ENCODE peak calls at places on chromosomes 2 and 18, in ten cellular contexts. C is psoas muscle, M is lung, J is H9, O is cardiac muscle cell, X is breast epithelium, Q is Peyer's patch, G is thyroid gland, Y is PC-3, N is transverse colon. B is an unnamed sample. For H3K27me3, the result is how much of the 10 kb centered on the place peaks cover.

GRCh38 chr2:119803101-119803500 is 43.4 kb downstream of the PTPN4 start:
- DNase-seq in C (no peak), M (no peak), J (no peak), O (no peak), X (no peak), Q (no peak), G (no peak), Y (no peak), N (no peak), B (no peak)

GRCh38 chr2:86821306-86821705 is 30.6 kb upstream of the CD8A start:
- DNase-seq in C (no peak), M (no peak), J (no peak), O (no peak), X (no peak), Q (no peak), G (no peak), Y (no peak), N (no peak), B (no peak)

GRCh38 chr18:56235061-56235772 is 403.2 kb downstream of the TXNL1 start:
- DNase-seq in C (no peak), M (no peak), J (no peak), O (no peak), X (no peak), Q (peak), G (no peak), Y (no peak), N (no peak), B (no peak)

GRCh38 chr2:71879509-71880184 is 268.0 kb downstream of the CYP26B1 start:
- DNase-seq in C (peak), M (no peak), J (no peak), O (no peak), X (no peak), Q (peak), G (no peak), Y (no peak), N (no peak), B (no peak)

GRCh38 chr2:10532631-10533101 is 84.5 kb upstream of the ODC1 start:
- DNase-seq in C (no peak), M (no peak), J (no peak), O (no peak), X (peak), Q (peak), G (no peak), Y (peak), N (no peak), B (no peak)

GRCh38 chr2:84906900-84907714 is 1.7 kb downstream of the TMSB10 start:
- DNase-seq in C (peak), M (peak), J (peak), O (peak), X (no peak), Q (peak), G (peak), Y (peak), N (peak), B (no peak)

GRCh38 chr2:230018153-230018552 is 50.6 kb downstream of the SLC16A14 start:
- DNase-seq in C (no peak), M (no peak), J (no peak), O (peak), X (no peak), Q (no peak), G (no peak), Y (peak), N (no peak), B (no peak)

GRCh38 chr2:84495539-84496146 is 20.7 kb upstream of the DNAH6 start:
- DNase-seq in C (no peak), M (peak), J (no peak), O (peak), X (no peak), Q (peak), G (peak), Y (peak), N (no peak), B (peak)

GRCh38 chr2:161975062-161975812 is 98.8 kb downstream of the DPP4 start:
- DNase-seq in C (no peak), M (no peak), J (no peak), O (no peak), X (no peak), Q (no peak), G (no peak), Y (peak), N (no peak), B (no peak)

GRCh38 chr18:53603281-53603680 is 621.2 kb downstream of the MBD2 start:
- DNase-seq in C (no peak), M (no peak), J (no peak), O (no peak), X (no peak), Q (no peak), G (no peak), Y (no peak), N (no peak), B (no peak)

GRCh38 chr2:56348382-56348781 is 164.6 kb downstream of the CCDC85A start:
- DNase-seq in C (no peak), M (no peak), J (no peak), O (no peak), X (no peak), Q (no peak), G (peak), Y (no peak), N (no peak), B (no peak)

GRCh38 chr18:8747440-8747937 is 42.1 kb downstream of the MTCL1 start:
- DNase-seq in C (no peak), M (no peak), J (no peak), O (peak), X (no peak), Q (no peak), G (no peak), Y (peak), N (no peak), B (no peak)

GRCh38 chr18:58953627-58954026 is 89.0 kb downstream of the ZNF532 start:
- DNase-seq in C (no peak), M (no peak), J (no peak), O (peak), X (no peak), Q (no peak), G (peak), Y (no peak), N (no peak), B (peak)

GRCh38 chr18:50465211-50466153 is 90.6 kb downstream of the SKA1 start:
- DNase-seq in C (no peak), M (no peak), J (no peak), O (no peak), X (no peak), Q (no peak), G (no peak), Y (no peak), N (no peak), B (no peak)

GRCh38 chr2:26103752-26104151 is 69.1 kb upstream of the GAREM2 start:
- DNase-seq in C (no peak), M (no peak), J (no peak), O (no peak), X (no peak), Q (no peak), G (no peak), Y (no peak), N (no peak), B (no peak)

GRCh38 chr18:69400253-69400975 is at the start of gene DOK6:
- DNase-seq in C (peak), M (no peak), J (peak), O (peak), X (peak), Q (no peak), G (peak), Y (no peak), N (no peak), B (peak)

GRCh38 chr2:2491964-2492363 is 160.9 kb upstream of the MYT1L start:
- DNase-seq in C (no peak), M (no peak), J (no peak), O (no peak), X (no peak), Q (no peak), G (no peak), Y (no peak), N (no peak), B (no peak)

GRCh38 chr2:124804014-124804940 is 779.2 kb downstream of the CNTNAP5 start:
- DNase-seq in C (no peak), M (no peak), J (peak), O (peak), X (no peak), Q (peak), G (no peak), Y (peak), N (peak), B (peak)

GRCh38 chr18:10235553-10235952 is 218.9 kb upstream of the APCDD1 start:
- DNase-seq in C (no peak), M (no peak), J (no peak), O (no peak), X (no peak), Q (no peak), G (no peak), Y (peak), N (no peak), B (no peak)

GRCh38 chr2:203170502-203170901 is 68.3 kb upstream of the CYP20A1 start:
- DNase-seq in C (no peak), M (no peak), J (no peak), O (no peak), X (no peak), Q (no peak), G (no peak), Y (no peak), N (no peak), B (no peak)

GRCh38 chr18:55268146-55268545 is 308.9 kb upstream of the CCDC68 start:
- DNase-seq in C (no peak), M (no peak), J (no peak), O (no peak), X (no peak), Q (no peak), G (no peak), Y (no peak), N (no peak), B (no peak)

GRCh38 chr2:72148975-72149555 is 1.4 kb upstream of the CYP26B1 start:
- DNase-seq in C (no peak), M (peak), J (peak), O (peak), X (peak), Q (peak), G (peak), Y (peak), N (peak), B (peak)

GRCh38 chr2:855177-855576 is 95.5 kb upstream of the SNTG2 start:
- DNase-seq in C (no peak), M (no peak), J (no peak), O (no peak), X (no peak), Q (no peak), G (no peak), Y (peak), N (no peak), B (no peak)

GRCh38 chr18:53947092-53947640 is 277.3 kb downstream of the MBD2 start:
- DNase-seq in C (no peak), M (no peak), J (no peak), O (no peak), X (no peak), Q (no peak), G (no peak), Y (peak), N (no peak), B (no peak)

GRCh38 chr2:176535480-176536113 is 266.4 kb downstream of the MTX2 start:
- DNase-seq in C (no peak), M (no peak), J (no peak), O (no peak), X (no peak), Q (no peak), G (no peak), Y (peak), N (no peak), B (no peak)

GRCh38 chr2:96684883-96685282 is 42.3 kb downstream of the FER1L5 start:
- DNase-seq in C (no peak), M (no peak), J (no peak), O (no peak), X (no peak), Q (no peak), G (no peak), Y (no peak), N (no peak), B (peak)

GRCh38 chr18:12307871-12308385 is at the start of gene TUBB6:
- DNase-seq in C (peak), M (peak), J (peak), O (peak), X (no peak), Q (peak), G (peak), Y (no peak), N (peak), B (peak)

GRCh38 chr2:28216320-28216719 is 176.3 kb upstream of the FOSL2 start:
- DNase-seq in C (no peak), M (no peak), J (no peak), O (no peak), X (no peak), Q (no peak), G (no peak), Y (no peak), N (no peak), B (no peak)

GRCh38 chr2:105857076-105857740 is 112.5 kb downstream of the NCK2 start:
- DNase-seq in C (no peak), M (no peak), J (no peak), O (no peak), X (no peak), Q (no peak), G (no peak), Y (no peak), N (no peak), B (no peak)

GRCh38 chr2:100757621-100758394 is 62.1 kb upstream of the NPAS2 start:
- DNase-seq in C (no peak), M (no peak), J (no peak), O (peak), X (no peak), Q (no peak), G (no peak), Y (peak), N (no peak), B (peak)

GRCh38 chr2:28702415-28702859 is 49.2 kb upstream of the PPP1CB start:
- DNase-seq in C (no peak), M (no peak), J (no peak), O (no peak), X (no peak), Q (no peak), G (peak), Y (no peak), N (no peak), B (peak)

GRCh38 chr2:238369516-238370481 is 49.5 kb downstream of the TRAF3IP1 start:
- DNase-seq in C (no peak), M (no peak), J (no peak), O (peak), X (no peak), Q (no peak), G (no peak), Y (no peak), N (no peak), B (no peak)

GRCh38 chr2:88955607-88956006 is 264.1 kb downstream of the RPIA start:
- DNase-seq in C (no peak), M (no peak), J (no peak), O (no peak), X (no peak), Q (no peak), G (no peak), Y (no peak), N (no peak), B (no peak)
- TF ChIP-seq CTCF in C (no peak), M (no peak), J (no peak), O (no peak), X (no peak), Q (no peak), G (no peak), Y (no peak), N (no peak), B (no peak)

GRCh38 chr2:178895171-178895570 is 87.9 kb upstream of the TTN start:
- DNase-seq in C (no peak), M (no peak), J (no peak), O (no peak), X (no peak), Q (no peak), G (no peak), Y (no peak), N (no peak), B (no peak)

GRCh38 chr2:178891959-178892485 is 84.8 kb upstream of the TTN start:
- DNase-seq in C (no peak), M (no peak), J (no peak), O (no peak), X (no peak), Q (no peak), G (no peak), Y (no peak), N (no peak), B (no peak)

GRCh38 chr2:178895872-178896271 is 88.6 kb upstream of the TTN start:
- DNase-seq in C (no peak), M (no peak), J (no peak), O (no peak), X (no peak), Q (no peak), G (no peak), Y (no peak), N (no peak), B (no peak)

GRCh38 chr2:178886006-178886405 is 78.8 kb upstream of the TTN start:
- DNase-seq in C (no peak), M (no peak), J (no peak), O (no peak), X (no peak), Q (no peak), G (no peak), Y (peak), N (no peak), B (peak)

DNA sequence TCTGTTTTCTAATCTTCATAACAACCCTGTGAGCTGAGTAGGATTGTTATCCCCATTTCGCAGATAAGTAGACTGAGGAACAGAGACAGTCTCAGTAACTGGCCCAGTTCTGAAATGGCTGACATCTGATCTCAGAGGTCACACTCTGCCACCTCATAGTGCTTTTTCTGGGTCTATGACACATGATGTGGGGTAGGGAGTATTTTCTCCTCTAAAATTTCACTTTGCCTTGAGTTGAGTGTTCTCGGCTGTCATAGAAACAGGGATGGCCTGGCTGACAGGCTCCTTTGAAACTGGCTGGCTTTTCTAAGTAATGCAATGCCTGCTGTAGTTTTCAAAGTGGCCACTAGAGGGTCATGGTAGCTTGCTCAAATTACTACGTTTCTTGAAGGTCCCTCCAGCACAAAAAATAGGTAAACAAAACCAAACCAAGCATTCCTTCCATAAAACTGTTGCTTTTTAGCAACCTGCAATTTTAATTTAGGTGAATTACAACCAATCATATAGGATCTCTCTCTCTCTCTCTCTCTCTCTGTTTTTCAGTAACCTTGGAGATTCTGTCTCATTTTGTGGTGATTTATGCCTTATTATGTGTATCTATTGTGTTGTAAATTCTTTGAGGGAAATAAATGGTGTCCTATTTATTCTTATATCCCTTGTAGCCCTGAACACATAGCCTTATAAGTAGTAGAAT is 84.2 kb upstream of the TTN start:
- DNase-seq in C (peak), M (peak), J (peak), O (peak), X (no peak), Q (peak), G (peak), Y (peak), N (peak), B (peak)
- H3K27me3 ChIP-seq in C (under half), M (under half), J (under half), O (under half), X (under half), Q (under half), G (under half), Y (under half), N (under half), B (under half)

GRCh38 chr18:77087391-77088141 is 45.0 kb downstream of the MBP start:
- DNase-seq in C (peak), M (peak), J (no peak), O (peak), X (peak), Q (no peak), G (peak), Y (no peak), N (peak), B (no peak)
- TF ChIP-seq CTCF in C (no peak), M (no peak), J (no peak), O (peak), X (no peak), Q (no peak), G (no peak), Y (no peak), N (no peak), B (no peak)

DNA sequence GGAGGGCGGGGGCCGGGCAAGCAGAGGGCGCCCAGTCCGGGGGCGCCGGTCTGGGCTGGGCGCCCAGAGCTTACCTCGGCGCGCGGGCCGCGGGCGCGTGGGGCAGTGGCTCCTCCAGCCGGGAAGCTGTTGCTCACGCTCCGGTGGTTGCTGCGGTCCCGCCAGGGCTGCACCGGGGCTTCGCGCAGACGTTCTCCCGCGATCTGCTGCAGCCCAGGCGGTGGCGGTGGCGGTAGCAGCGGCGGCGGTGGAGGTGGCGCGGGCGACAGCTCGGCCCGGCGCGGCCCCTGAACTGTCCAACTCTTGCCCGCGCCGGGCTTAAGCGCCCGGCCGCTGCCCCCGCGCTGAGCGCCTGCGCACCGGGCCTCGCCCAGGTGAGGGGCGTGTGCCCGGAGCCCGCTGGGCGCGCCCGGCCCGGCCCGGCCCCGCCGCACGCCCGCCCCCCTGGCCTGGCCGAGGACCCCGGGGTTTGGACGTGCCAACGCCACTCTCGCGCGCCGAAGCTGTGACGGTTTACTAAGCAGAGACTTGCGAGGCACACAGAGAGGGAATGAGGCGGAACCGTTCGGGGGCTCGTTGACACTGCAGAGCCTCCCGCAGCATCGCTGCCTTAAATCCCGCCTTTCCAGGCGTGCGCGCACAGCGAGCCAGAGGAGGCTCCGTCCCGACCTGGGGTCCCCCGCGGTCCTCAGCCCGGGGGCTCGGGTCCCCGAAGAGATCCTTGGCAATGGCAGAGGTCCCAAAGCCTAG is at the start of gene ZNF385B:
- DNase-seq in C (peak), M (no peak), J (peak), O (peak), X (no peak), Q (no peak), G (peak), Y (peak), N (peak), B (no peak)
- H3K27me3 ChIP-seq in C (under half), M (under half), J (under half), O (half or more), X (under half), Q (under half), G (under half), Y (under half), N (half or more), B (under half)

DNA sequence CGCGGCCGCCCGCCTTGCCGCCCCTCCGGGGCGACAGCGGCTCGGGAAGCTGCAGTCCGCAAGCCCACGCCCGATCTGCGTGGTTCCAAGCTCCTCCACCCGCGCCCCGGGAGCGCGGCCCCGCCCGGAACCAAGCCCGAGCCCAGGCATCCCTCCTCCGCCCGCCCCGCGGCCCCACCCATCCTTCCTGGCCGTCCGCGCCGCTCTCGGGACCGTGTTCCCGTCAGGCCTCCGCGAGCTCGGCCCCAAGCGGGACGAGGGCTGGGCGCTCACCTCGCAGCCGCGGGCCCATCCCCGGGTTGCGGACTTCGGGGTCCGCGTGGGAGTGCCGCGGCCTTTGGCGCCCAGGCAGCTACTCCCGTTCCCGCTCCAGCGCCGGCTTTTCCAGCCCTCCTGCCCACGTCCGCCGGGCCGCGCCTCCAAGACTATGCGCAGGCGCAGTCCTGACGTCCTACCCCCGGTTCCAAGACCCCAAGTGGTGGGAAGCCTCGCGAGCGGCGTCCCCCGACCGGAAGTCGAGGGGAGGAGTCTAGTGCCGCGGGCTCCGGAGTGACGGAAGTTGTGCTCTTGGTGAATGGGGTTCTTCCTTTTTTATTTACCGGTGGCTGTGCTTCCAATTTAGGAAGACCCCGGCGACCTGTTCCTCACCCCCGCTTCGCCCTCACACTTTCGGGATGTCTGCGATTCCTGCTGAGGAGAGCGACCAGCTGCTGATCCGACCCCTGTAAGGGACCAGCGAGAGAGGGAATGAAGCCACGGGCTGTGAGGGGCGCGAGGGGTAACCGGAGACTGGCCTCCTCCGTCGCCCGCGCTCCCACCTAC is at the start of the genes CPSF3 and ITGB1BP1:
- DNase-seq in C (peak), M (peak), J (peak), O (peak), X (peak), Q (peak), G (peak), Y (peak), N (peak), B (peak)
- TF ChIP-seq CTCF in C (no peak), M (no peak), J (no peak), O (no peak), X (peak), Q (no peak), G (peak), Y (no peak), N (peak), B (no peak)

B was measured in body of pancreas.